ENCODE peak calls at places on chromosomes 3 and 15, in nine cellular contexts. K, B, H, P, O, A, W, Y and V are unnamed samples.

GRCh38 chr15:37490707-37491106 is 390.4 kb upstream of the MEIS2 start:
- DNase-seq in K (no peak), B (no peak), H (no peak), P (no peak), O (no peak), A (no peak), W (no peak), Y (no peak), V (no peak)

GRCh38 chr3:57756528-57757401 is 656 bp downstream of the SLMAP start:
- DNase-seq in K (peak), B (no peak), H (no peak), P (peak), O (peak), A (no peak), W (no peak), Y (peak), V (no peak)

GRCh38 chr3:71429610-71429988 is 153.9 kb downstream of the FOXP1 start:
- DNase-seq in K (no peak), B (no peak), H (no peak), P (no peak), O (no peak), A (no peak), W (no peak), Y (no peak), V (no peak)

GRCh38 chr3:158434412-158435038 is 136.5 kb upstream of the MLF1 start:
- DNase-seq in K (peak), B (peak), H (peak), P (peak), O (peak), A (peak), W (peak), Y (peak), V (peak)

GRCh38 chr3:177830411-177830849 is 633.1 kb upstream of the TBL1XR1 start:
- DNase-seq in K (no peak), B (no peak), H (no peak), P (no peak), O (no peak), A (no peak), W (no peak), Y (no peak), V (no peak)

GRCh38 chr15:56017511-56017910 is 24.1 kb upstream of the NEDD4 start:
- DNase-seq in K (no peak), B (no peak), H (no peak), P (no peak), O (no peak), A (no peak), W (no peak), Y (no peak), V (no peak)

GRCh38 chr3:154194869-154195268 is 73.7 kb downstream of the ARHGEF26 start:
- DNase-seq in K (no peak), B (no peak), H (no peak), P (no peak), O (no peak), A (no peak), W (no peak), Y (no peak), V (no peak)

GRCh38 chr3:141849056-141849814 is 27.2 kb upstream of the ATP1B3 start:
- DNase-seq in K (no peak), B (no peak), H (no peak), P (no peak), O (no peak), A (no peak), W (no peak), Y (no peak), V (no peak)

GRCh38 chr3:146218880-146219866 is 31.7 kb downstream of the PLSCR4 start:
- DNase-seq in K (peak), B (peak), H (no peak), P (peak), O (peak), A (peak), W (peak), Y (peak), V (peak)

GRCh38 chr15:39704684-39705083 is 78.0 kb downstream of the FSIP1 start:
- DNase-seq in K (no peak), B (no peak), H (no peak), P (no peak), O (peak), A (no peak), W (no peak), Y (no peak), V (no peak)

GRCh38 chr3:44914936-44915335 is 40.5 kb downstream of the TGM4 start:
- DNase-seq in K (no peak), B (no peak), H (no peak), P (no peak), O (peak), A (no peak), W (no peak), Y (no peak), V (peak)

GRCh38 chr3:65033577-65033976 is 345.8 kb upstream of the ADAMTS9 start:
- DNase-seq in K (no peak), B (no peak), H (no peak), P (no peak), O (no peak), A (no peak), W (no peak), Y (no peak), V (no peak)

GRCh38 chr3:71428841-71429609 is 154.5 kb downstream of the FOXP1 start:
- DNase-seq in K (peak), B (peak), H (no peak), P (no peak), O (no peak), A (no peak), W (no peak), Y (no peak), V (no peak)

GRCh38 chr3:109018828-109019227 is 65.1 kb upstream of the GUCA1C start:
- DNase-seq in K (no peak), B (no peak), H (no peak), P (no peak), O (no peak), A (no peak), W (no peak), Y (peak), V (no peak)